ENCODE peak calls at places on chromosomes 5 and 9, in four cellular contexts. L is H1, J is GM12878, K is K562. W is an unnamed sample.

GRCh38 chr5:94249430-94249829 is 369.0 kb downstream of the KIAA0825 start:
- DNase-seq in L (no peak), J (no peak), K (no peak), W (no peak)

GRCh38 chr5:132052520-132052919 is 7.9 kb upstream of the IL3 start:
- DNase-seq in L (peak; percentile 32), J (no peak), K (no peak), W (no peak)

GRCh38 chr9:99778308-99778707 is 43.4 kb upstream of the NR4A3 start:
- DNase-seq in L (no peak), J (no peak), K (no peak), W (no peak)

GRCh38 chr5:173557123-173557903 is 59.1 kb downstream of the BOD1 start:
- DNase-seq in L (no peak), J (no peak), K (no peak), W (no peak)

GRCh38 chr9:100308965-100309564 is 43.7 kb downstream of the TEX10 start:
- DNase-seq in L (no peak), J (no peak), K (no peak), W (no peak)

GRCh38 chr5:40834391-40834848 is 602 bp downstream of the RPL37 start:
- DNase-seq in L (no peak), J (no peak), K (no peak), W (no peak)

GRCh38 chr9:130825051-130825651 is 9.9 kb upstream of the ABL1 start:
- DNase-seq in L (peak; percentile 43), J (no peak), K (peak; percentile 91), W (no peak)

GRCh38 chr5:181181650-181182565 is 23.1 kb downstream of the TRIM7 start:
- DNase-seq in L (peak; percentile 76), J (no peak), K (no peak), W (peak; percentile 74)

GRCh38 chr5:177343777-177344176 is 7.7 kb downstream of the LMAN2 start:
- DNase-seq in L (no peak), J (no peak), K (no peak), W (no peak)
- TF ChIP-seq EZH2 in L (no peak), J (no peak), K (no peak), W (no peak)

DNA sequence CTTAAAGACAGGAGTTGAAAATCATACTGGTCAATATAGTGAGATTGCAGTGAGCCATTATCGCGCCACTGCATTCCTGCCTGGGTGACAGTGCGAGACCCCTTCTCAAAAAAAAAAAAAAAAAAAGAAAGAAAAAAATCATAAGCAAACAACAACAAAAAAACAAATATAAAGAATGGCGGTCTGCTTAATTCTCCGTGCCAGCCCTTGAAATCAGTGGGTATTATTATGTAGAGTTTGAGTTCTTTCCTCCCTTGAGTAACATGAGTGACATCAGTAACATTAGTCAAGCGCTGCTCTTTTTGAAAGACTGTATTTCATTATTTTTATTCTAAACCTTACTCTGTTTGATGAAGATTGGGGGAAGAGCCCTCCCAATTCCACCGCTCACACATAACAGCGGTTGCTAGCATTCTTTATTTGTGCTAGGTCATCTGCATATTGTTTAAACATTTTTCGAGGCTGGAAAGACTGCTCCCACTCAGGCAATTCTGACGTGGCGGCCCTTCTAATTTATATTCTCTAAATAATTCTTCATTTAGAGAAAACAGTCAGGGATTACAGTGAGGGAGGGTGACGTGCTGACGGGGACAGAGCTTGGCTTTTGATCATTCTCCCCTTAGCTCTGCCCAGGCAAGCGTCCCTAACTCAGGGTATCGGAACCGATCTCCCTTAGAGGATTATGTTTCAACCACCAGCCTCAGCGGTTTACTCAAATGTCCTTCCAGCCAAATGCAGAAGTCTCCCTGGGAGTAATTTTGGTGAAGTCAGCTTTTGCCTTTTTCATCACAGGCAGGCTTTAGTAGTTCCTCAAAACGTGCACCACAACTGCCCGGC is 873 bp upstream of the MARCHF6 start:
- DNase-seq in L (no peak), J (peak; percentile 28), K (peak; percentile 48), W (peak; percentile 23)
- TF ChIP-seq USF2 in L (no peak), J (no peak), K (no peak), W (no peak)

DNA sequence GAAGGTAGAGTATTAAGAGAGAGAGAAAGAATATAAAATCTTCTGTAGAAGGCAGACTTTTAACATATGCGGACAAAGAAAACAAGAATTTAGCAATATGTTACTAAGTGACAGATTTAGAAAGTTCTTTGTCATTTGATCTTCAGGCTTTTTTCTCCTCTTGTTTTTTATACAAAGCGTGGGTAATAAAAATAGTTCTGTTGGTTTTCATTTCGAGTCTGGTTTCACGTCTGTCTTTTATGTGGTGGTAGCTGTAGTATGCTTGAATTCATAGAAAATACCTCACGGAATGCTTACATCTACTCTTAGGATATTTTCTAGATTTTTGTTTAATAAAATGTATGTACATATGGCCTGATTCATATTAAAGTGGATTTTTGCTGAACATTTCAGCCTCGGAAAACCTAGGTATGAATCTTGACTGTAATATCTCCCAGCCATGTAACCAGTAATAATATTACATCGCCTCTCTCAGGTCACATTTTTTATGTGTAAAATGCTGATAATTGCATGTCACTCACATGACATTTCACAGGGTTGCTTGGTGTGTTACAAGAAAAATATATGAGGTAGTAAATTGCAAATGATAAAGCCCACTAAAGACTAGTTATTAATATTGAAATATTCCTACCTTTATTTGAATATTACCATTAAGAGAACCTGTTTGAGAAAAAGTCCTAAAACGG is 72.5 kb upstream of the TAF11L2 start:
- DNase-seq in L (no peak), J (no peak), K (no peak), W (no peak)
- TF ChIP-seq EP300 in L (no peak), J (no peak), K (no peak), W (no peak)

GRCh38 chr9:95429948-95430620 is 86.7 kb downstream of the PTCH1 start:
- DNase-seq in L (no peak), J (no peak), K (no peak), W (peak; percentile 51)

GRCh38 chr9:95431286-95431685 is 85.5 kb downstream of the PTCH1 start:
- DNase-seq in L (no peak), J (no peak), K (no peak), W (no peak)

GRCh38 chr9:95422650-95423049 is 94.1 kb downstream of the PTCH1 start:
- DNase-seq in L (no peak), J (no peak), K (no peak), W (no peak)

GRCh38 chr9:95429096-95429495 is 87.7 kb downstream of the PTCH1 start:
- DNase-seq in L (no peak), J (no peak), K (no peak), W (no peak)

GRCh38 chr9:95425910-95426551 is 90.7 kb downstream of the PTCH1 start:
- DNase-seq in L (peak; percentile 64), J (no peak), K (peak; percentile 33), W (peak; percentile 21)
- TF ChIP-seq EZH2 in L (no peak), J (no peak), K (no peak), W (no peak)

GRCh38 chr9:92600742-92601261 is 65.0 kb upstream of the ECM2 start:
- DNase-seq in L (no peak), J (no peak), K (no peak), W (no peak)
- TF ChIP-seq USF2 in L (no peak), J (no peak), K (no peak), W (no peak)

W was measured in HepG2.